ENCODE peak calls at places on chromosomes 12 and 14, in seven cellular contexts. H is stomach, T is epithelial cell of esophagus, R is SK-N-SH, F is AG10803, W is AG04450, U is fibroblast of mammary gland. P is an unnamed sample.

GRCh38 chr14:40188006-40188405 is 755.8 kb upstream of the FBXO33 start:
- DNase-seq in H (no peak), T (peak), R (no peak), F (no peak), W (no peak), U (peak), P (no peak)

GRCh38 chr12:15978431-15978950 is 67.4 kb downstream of the DERA start:
- DNase-seq in H (no peak), T (peak), R (no peak), F (peak), W (no peak), U (peak), P (no peak)

GRCh38 chr12:76158518-76159321 is 74.2 kb upstream of the NAP1L1 start:
- DNase-seq in H (peak), T (peak), R (peak), F (peak), W (peak), U (peak), P (no peak)

GRCh38 chr14:55277972-55278740 is 6.9 kb downstream of the FBXO34 start:
- DNase-seq in H (no peak), T (no peak), R (no peak), F (no peak), W (no peak), U (no peak), P (no peak)

GRCh38 chr12:71665109-71665476 is 992 bp downstream of the THAP2 start:
- DNase-seq in H (peak), T (no peak), R (no peak), F (no peak), W (no peak), U (no peak), P (no peak)

GRCh38 chr14:74262076-74262475 is 22.8 kb downstream of the VSX2 start:
- DNase-seq in H (no peak), T (no peak), R (no peak), F (no peak), W (no peak), U (no peak), P (no peak)

GRCh38 chr14:89365071-89365801 is 51.8 kb downstream of the FOXN3 start:
- DNase-seq in H (peak), T (no peak), R (no peak), F (no peak), W (no peak), U (peak), P (no peak)

GRCh38 chr14:104509673-104510072 is 69.9 kb upstream of the C14orf180 start:
- DNase-seq in H (no peak), T (no peak), R (peak), F (no peak), W (no peak), U (no peak), P (no peak)

GRCh38 chr14:76113691-76114090 is 38.0 kb upstream of the GPATCH2L start:
- DNase-seq in H (no peak), T (no peak), R (no peak), F (no peak), W (no peak), U (no peak), P (no peak)

GRCh38 chr14:68730367-68730766 is 62.5 kb downstream of the ZFP36L1 start:
- DNase-seq in H (no peak), T (no peak), R (no peak), F (no peak), W (no peak), U (no peak), P (no peak)

GRCh38 chr12:70571029-70571428 is 66.2 kb downstream of the PTPRB start:
- DNase-seq in H (no peak), T (no peak), R (no peak), F (no peak), W (no peak), U (no peak), P (no peak)

GRCh38 chr12:3077572-3078081 is 448 bp downstream of the TSPAN9 start:
- DNase-seq in H (peak), T (no peak), R (no peak), F (peak), W (no peak), U (peak), P (no peak)

GRCh38 chr12:51814311-51815088 is 34.0 kb downstream of the FIGNL2 start:
- DNase-seq in H (peak), T (peak), R (peak), F (peak), W (peak), U (peak), P (no peak)

GRCh38 chr12:53060721-53061276 is 10.9 kb downstream of the TNS2 start:
- DNase-seq in H (peak), T (no peak), R (no peak), F (no peak), W (no peak), U (no peak), P (no peak)

GRCh38 chr12:18932715-18933114 is 194.8 kb downstream of the CAPZA3 start:
- DNase-seq in H (no peak), T (no peak), R (no peak), F (peak), W (peak), U (peak), P (no peak)

GRCh38 chr14:20683125-20683895 is 1.1 kb upstream of the RNASE4 start:
- DNase-seq in H (peak), T (peak), R (peak), F (peak), W (peak), U (peak), P (peak)

GRCh38 chr14:101927859-101928258 is 36.5 kb upstream of the DYNC1H1 start:
- DNase-seq in H (peak), T (peak), R (peak), F (peak), W (peak), U (peak), P (no peak)

GRCh38 chr14:96847451-96847850 is 50.3 kb downstream of the VRK1 start:
- DNase-seq in H (no peak), T (no peak), R (no peak), F (no peak), W (no peak), U (no peak), P (no peak)

GRCh38 chr12:69821441-69822204 is 3.4 kb upstream of the MYRFL start:
- DNase-seq in H (no peak), T (peak), R (no peak), F (peak), W (peak), U (peak), P (no peak)

GRCh38 chr12:26830783-26831601 is 2.0 kb downstream of the ITPR2 start:
- DNase-seq in H (no peak), T (no peak), R (no peak), F (no peak), W (no peak), U (no peak), P (no peak)

GRCh38 chr12:86193931-86194330 is 62.3 kb downstream of the MGAT4C start:
- DNase-seq in H (no peak), T (peak), R (no peak), F (no peak), W (peak), U (peak), P (no peak)

GRCh38 chr14:88069677-88070076 is 64.7 kb downstream of the GPR65 start:
- DNase-seq in H (no peak), T (no peak), R (no peak), F (no peak), W (no peak), U (no peak), P (no peak)

GRCh38 chr12:12899530-12900380 is 8.4 kb downstream of the GPRC5A start:
- DNase-seq in H (no peak), T (peak), R (no peak), F (peak), W (peak), U (peak), P (no peak)

GRCh38 chr12:124399622-124400021 is 104.7 kb downstream of the RFLNA start:
- DNase-seq in H (no peak), T (peak), R (peak), F (no peak), W (no peak), U (no peak), P (no peak)

GRCh38 chr12:28278499-28278898 is 88.2 kb downstream of the CCDC91 start:
- DNase-seq in H (no peak), T (no peak), R (no peak), F (no peak), W (no peak), U (peak), P (peak)

GRCh38 chr12:51475543-51475942 is 50.9 kb downstream of the SLC4A8 start:
- DNase-seq in H (peak), T (no peak), R (no peak), F (no peak), W (no peak), U (no peak), P (no peak)

GRCh38 chr14:68449565-68450295 is 343.1 kb downstream of the ZFP36L1 start:
- DNase-seq in H (no peak), T (no peak), R (no peak), F (no peak), W (no peak), U (no peak), P (no peak)

GRCh38 chr12:52925717-52926595 is 21.1 kb upstream of the KRT8 start:
- DNase-seq in H (peak), T (no peak), R (no peak), F (no peak), W (no peak), U (no peak), P (no peak)

DNA sequence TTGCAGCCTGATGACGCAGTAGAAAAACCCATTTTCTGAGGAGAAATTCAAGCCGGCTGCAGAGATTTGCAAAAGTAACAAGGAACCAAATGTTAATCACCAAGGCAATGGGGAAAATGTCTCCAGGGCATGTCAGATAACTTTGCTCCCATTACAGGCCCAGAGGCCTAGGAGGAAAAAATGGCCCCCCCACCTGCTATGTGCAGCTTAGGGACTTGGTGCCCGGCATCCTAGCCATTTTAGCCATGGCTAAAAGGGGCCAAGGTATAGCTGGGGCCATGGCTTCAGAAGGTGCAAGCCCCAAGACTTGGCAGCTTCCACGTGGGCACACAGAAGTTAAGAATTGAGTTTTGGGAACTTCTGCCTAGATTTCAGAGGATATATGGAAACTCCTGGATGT is 351.9 kb downstream of the RGS6 start:
- DNase-seq in H (no peak), T (no peak), R (no peak), F (no peak), W (no peak), U (no peak), P (no peak)
- TF ChIP-seq CTCF in H (no peak), T (no peak), R (no peak), F (no peak), W (no peak), U (no peak), P (no peak)

GRCh38 chr12:95446511-95446910 is 27.4 kb upstream of the METAP2 start:
- DNase-seq in H (peak), T (no peak), R (peak), F (peak), W (no peak), U (peak), P (no peak)
- H3K4me3 ChIP-seq in H (no peak), T (no peak), R (no peak), F (no peak), W (peak), U (no peak), P (no peak)

GRCh38 chr12:42586268-42586667 is 3.3 kb downstream of the PRICKLE1 start:
- DNase-seq in H (no peak), T (no peak), R (no peak), F (no peak), W (no peak), U (no peak), P (no peak)
- TF ChIP-seq CTCF in H (no peak), T (peak), R (no peak), F (no peak), W (peak), U (peak), P (no peak)

GRCh38 chr12:100718212-100718611 is 76.4 kb upstream of the ANO4 start:
- DNase-seq in H (no peak), T (no peak), R (no peak), F (peak), W (no peak), U (peak), P (no peak)

GRCh38 chr12:100715976-100716657 is 78.5 kb upstream of the ANO4 start:
- DNase-seq in H (no peak), T (no peak), R (no peak), F (no peak), W (no peak), U (no peak), P (no peak)

GRCh38 chr12:100716949-100717732 is 77.4 kb upstream of the ANO4 start:
- DNase-seq in H (no peak), T (peak), R (peak), F (peak), W (no peak), U (peak), P (no peak)

GRCh38 chr12:100716658-100716948 is 78.0 kb upstream of the ANO4 start:
- DNase-seq in H (no peak), T (peak), R (no peak), F (no peak), W (no peak), U (no peak), P (no peak)

GRCh38 chr12:100717733-100718067 is 76.9 kb upstream of the ANO4 start:
- DNase-seq in H (no peak), T (peak), R (no peak), F (peak), W (no peak), U (peak), P (no peak)
- H3K4me3 ChIP-seq in H (peak), T (peak), R (peak), F (peak), W (peak), U (peak), P (no peak)

GRCh38 chr12:127929172-127929571 is 337.8 kb upstream of the TMEM132C start:
- DNase-seq in H (no peak), T (no peak), R (no peak), F (no peak), W (no peak), U (no peak), P (no peak)

GRCh38 chr12:127928615-127929014 is 338.4 kb upstream of the TMEM132C start:
- DNase-seq in H (no peak), T (no peak), R (no peak), F (peak), W (no peak), U (peak), P (no peak)

GRCh38 chr12:127923501-127923900 is 343.5 kb upstream of the TMEM132C start:
- DNase-seq in H (no peak), T (no peak), R (no peak), F (no peak), W (no peak), U (no peak), P (no peak)

GRCh38 chr12:127928178-127928577 is 338.8 kb upstream of the TMEM132C start:
- DNase-seq in H (no peak), T (no peak), R (no peak), F (no peak), W (no peak), U (no peak), P (no peak)

GRCh38 chr12:127926004-127926403 is 341.0 kb upstream of the TMEM132C start:
- DNase-seq in H (no peak), T (no peak), R (peak), F (peak), W (no peak), U (peak), P (no peak)
- TF ChIP-seq CTCF in H (no peak), T (no peak), R (no peak), F (peak), W (no peak), U (peak), P (peak)

GRCh38 chr12:100123316-100124095 is 19.2 kb downstream of the BLTP3B start:
- DNase-seq in H (no peak), T (no peak), R (peak), F (peak), W (no peak), U (no peak), P (no peak)
- H3K4me3 ChIP-seq in H (no peak), T (no peak), R (no peak), F (no peak), W (no peak), U (no peak), P (no peak)

DNA sequence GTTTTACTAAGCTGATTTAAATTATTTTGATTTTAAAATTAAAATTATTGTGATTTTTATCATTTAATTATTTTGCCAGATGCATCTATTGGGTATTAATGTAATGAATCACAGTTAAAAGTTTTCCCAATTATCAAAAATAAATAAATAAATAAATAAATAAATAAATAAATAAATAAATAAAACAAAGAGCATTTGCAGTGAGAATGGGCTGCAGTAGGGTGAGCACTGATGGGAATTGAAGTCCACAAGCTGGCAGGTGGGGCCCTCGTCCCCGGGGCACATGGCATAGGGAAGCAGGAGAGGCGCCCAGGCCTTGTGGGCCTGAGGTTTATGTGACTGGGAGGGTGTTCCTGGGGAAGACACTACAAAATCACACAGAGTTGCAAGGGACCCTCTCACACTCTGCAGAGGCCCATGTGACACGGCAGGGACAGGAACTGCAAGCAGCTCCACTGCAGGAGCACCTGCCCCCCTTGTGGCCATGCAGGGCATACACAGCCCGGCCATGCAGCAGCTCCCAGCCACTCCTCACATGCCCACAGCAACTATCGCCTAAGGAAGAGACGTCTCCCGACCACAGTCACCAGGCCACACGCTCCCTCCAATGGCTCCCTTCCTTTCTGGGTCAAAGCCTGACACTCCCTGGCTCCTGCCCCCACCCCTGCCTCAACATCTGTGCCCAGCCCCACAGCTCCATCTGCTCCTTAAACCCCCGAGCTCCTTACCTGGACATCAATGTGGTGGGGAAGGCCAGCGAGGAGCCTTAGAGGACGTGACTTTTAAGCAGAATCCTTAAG is 256.3 kb upstream of the SFSWAP start:
- DNase-seq in H (peak), T (no peak), R (peak), F (peak), W (no peak), U (peak), P (no peak)
- TF ChIP-seq CTCF in H (peak), T (no peak), R (no peak), F (peak), W (no peak), U (peak), P (peak)

P was measured in LNCaP clone FGC.